ENCODE peak calls at places on chromosomes 1 and 21, in six cellular contexts. One of them, this sample, is unnamed.

GRCh38 chr1:25067852-25068251 is 137.8 kb upstream of the RUNX3 start:
- DNase-seq in fibroblast of the aortic adventitia: no peak
- DNase-seq in GM12891: no peak
- DNase-seq in heart right ventricle: no peak
- DNase-seq in fibroblast of gingiva: no peak
- DNase-seq in CD8-positive, alpha-beta memory T cell: no peak
- DNase-seq in this sample: no peak

GRCh38 chr1:228810855-228811654 is 75.8 kb downstream of the RHOU start:
- DNase-seq in fibroblast of the aortic adventitia: no peak
- DNase-seq in GM12891: no peak
- DNase-seq in heart right ventricle: no peak
- DNase-seq in fibroblast of gingiva: no peak
- DNase-seq in CD8-positive, alpha-beta memory T cell: no peak
- DNase-seq in this sample: no peak

GRCh38 chr1:152043870-152044269 is 7.1 kb upstream of the S100A11 start:
- DNase-seq in fibroblast of the aortic adventitia: no peak
- DNase-seq in GM12891: no peak
- DNase-seq in heart right ventricle: no peak
- DNase-seq in fibroblast of gingiva: no peak
- DNase-seq in CD8-positive, alpha-beta memory T cell: no peak
- DNase-seq in this sample: no peak

GRCh38 chr1:66809736-66810326 is 8.8 kb upstream of the INSL5 start:
- DNase-seq in fibroblast of the aortic adventitia: peak; percentile 8
- DNase-seq in GM12891: no peak
- DNase-seq in heart right ventricle: no peak
- DNase-seq in fibroblast of gingiva: peak; percentile 48
- DNase-seq in CD8-positive, alpha-beta memory T cell: no peak
- DNase-seq in this sample: no peak

GRCh38 chr21:45700461-45700860 is 56.9 kb downstream of the PCBP3 start:
- DNase-seq in fibroblast of the aortic adventitia: no peak
- DNase-seq in GM12891: no peak
- DNase-seq in heart right ventricle: no peak
- DNase-seq in fibroblast of gingiva: no peak
- DNase-seq in CD8-positive, alpha-beta memory T cell: no peak
- DNase-seq in this sample: no peak

GRCh38 chr1:102640312-102640711 is 468.0 kb downstream of the COL11A1 start:
- DNase-seq in fibroblast of the aortic adventitia: no peak
- DNase-seq in GM12891: no peak
- DNase-seq in heart right ventricle: no peak
- DNase-seq in fibroblast of gingiva: no peak
- DNase-seq in CD8-positive, alpha-beta memory T cell: no peak
- DNase-seq in this sample: no peak

GRCh38 chr1:92168657-92169056 is 49.1 kb upstream of the C1orf146 start:
- DNase-seq in fibroblast of the aortic adventitia: no peak
- DNase-seq in GM12891: no peak
- DNase-seq in heart right ventricle: no peak
- DNase-seq in fibroblast of gingiva: no peak
- DNase-seq in CD8-positive, alpha-beta memory T cell: no peak
- DNase-seq in this sample: no peak

GRCh38 chr1:94056996-94057395 is 64.0 kb downstream of the ABCA4 start:
- DNase-seq in fibroblast of the aortic adventitia: no peak
- DNase-seq in GM12891: no peak
- DNase-seq in heart right ventricle: no peak
- DNase-seq in fibroblast of gingiva: no peak
- DNase-seq in CD8-positive, alpha-beta memory T cell: no peak
- DNase-seq in this sample: no peak

GRCh38 chr1:56550132-56550531 is 29.2 kb downstream of the PLPP3 start:
- DNase-seq in fibroblast of the aortic adventitia: no peak
- DNase-seq in GM12891: no peak
- DNase-seq in heart right ventricle: no peak
- DNase-seq in fibroblast of gingiva: no peak
- DNase-seq in CD8-positive, alpha-beta memory T cell: no peak
- DNase-seq in this sample: no peak

GRCh38 chr1:211920602-211921226 is 90.2 kb upstream of the LPGAT1 start:
- DNase-seq in fibroblast of the aortic adventitia: peak; percentile 72
- DNase-seq in GM12891: no peak
- DNase-seq in heart right ventricle: no peak
- DNase-seq in fibroblast of gingiva: peak; percentile 53
- DNase-seq in CD8-positive, alpha-beta memory T cell: no peak
- DNase-seq in this sample: no peak

GRCh38 chr21:46221664-46222435 is 6.7 kb downstream of the LSS start:
- DNase-seq in fibroblast of the aortic adventitia: no peak
- DNase-seq in GM12891: no peak
- DNase-seq in heart right ventricle: peak; percentile 38
- DNase-seq in fibroblast of gingiva: no peak
- DNase-seq in CD8-positive, alpha-beta memory T cell: no peak
- DNase-seq in this sample: no peak

GRCh38 chr1:97091679-97092078 is 370.1 kb downstream of the PTBP2 start:
- DNase-seq in fibroblast of the aortic adventitia: peak; percentile 14
- DNase-seq in GM12891: no peak
- DNase-seq in heart right ventricle: no peak
- DNase-seq in fibroblast of gingiva: no peak
- DNase-seq in CD8-positive, alpha-beta memory T cell: no peak
- DNase-seq in this sample: no peak

GRCh38 chr1:205735218-205735617 is 14.8 kb downstream of the NUCKS1 start:
- DNase-seq in fibroblast of the aortic adventitia: no peak
- DNase-seq in GM12891: no peak
- DNase-seq in heart right ventricle: no peak
- DNase-seq in fibroblast of gingiva: no peak
- DNase-seq in CD8-positive, alpha-beta memory T cell: no peak
- DNase-seq in this sample: no peak

GRCh38 chr1:182608850-182609610 is 4.8 kb upstream of the RGS16 start:
- DNase-seq in fibroblast of the aortic adventitia: peak; percentile 39
- DNase-seq in GM12891: no peak
- DNase-seq in heart right ventricle: peak; percentile 36
- DNase-seq in fibroblast of gingiva: peak; percentile 40
- DNase-seq in CD8-positive, alpha-beta memory T cell: no peak
- DNase-seq in this sample: no peak

GRCh38 chr21:32367158-32367557 is 25.7 kb downstream of the URB1 start:
- DNase-seq in fibroblast of the aortic adventitia: no peak
- DNase-seq in GM12891: no peak
- DNase-seq in heart right ventricle: no peak
- DNase-seq in fibroblast of gingiva: peak; percentile 43
- DNase-seq in CD8-positive, alpha-beta memory T cell: no peak
- DNase-seq in this sample: no peak

GRCh38 chr1:200096774-200097173 is 69.3 kb downstream of the NR5A2 start:
- DNase-seq in fibroblast of the aortic adventitia: no peak
- DNase-seq in GM12891: no peak
- DNase-seq in heart right ventricle: no peak
- DNase-seq in fibroblast of gingiva: no peak
- DNase-seq in CD8-positive, alpha-beta memory T cell: no peak
- DNase-seq in this sample: no peak

GRCh38 chr21:27083144-27083543 is 116.3 kb upstream of the ADAMTS5 start:
- DNase-seq in fibroblast of the aortic adventitia: no peak
- DNase-seq in GM12891: no peak
- DNase-seq in heart right ventricle: no peak
- DNase-seq in fibroblast of gingiva: no peak
- DNase-seq in CD8-positive, alpha-beta memory T cell: no peak
- DNase-seq in this sample: no peak

GRCh38 chr21:36347962-36348328 is 27.9 kb downstream of the MORC3 start:
- DNase-seq in fibroblast of the aortic adventitia: peak; percentile 38
- DNase-seq in GM12891: no peak
- DNase-seq in heart right ventricle: no peak
- DNase-seq in fibroblast of gingiva: no peak
- DNase-seq in CD8-positive, alpha-beta memory T cell: no peak
- DNase-seq in this sample: no peak

GRCh38 chr1:212456166-212456528 is 23.4 kb downstream of the NENF start:
- DNase-seq in fibroblast of the aortic adventitia: no peak
- DNase-seq in GM12891: no peak
- DNase-seq in heart right ventricle: peak; percentile 29
- DNase-seq in fibroblast of gingiva: no peak
- DNase-seq in CD8-positive, alpha-beta memory T cell: no peak
- DNase-seq in this sample: no peak

GRCh38 chr1:116537439-116537838 is 33.4 kb downstream of the CD58 start:
- DNase-seq in fibroblast of the aortic adventitia: no peak
- DNase-seq in GM12891: no peak
- DNase-seq in heart right ventricle: no peak
- DNase-seq in fibroblast of gingiva: peak; percentile 67
- DNase-seq in CD8-positive, alpha-beta memory T cell: no peak
- DNase-seq in this sample: no peak

GRCh38 chr1:18937539-18937938 is 18.9 kb downstream of the IFFO2 start:
- DNase-seq in fibroblast of the aortic adventitia: no peak
- DNase-seq in GM12891: no peak
- DNase-seq in heart right ventricle: no peak
- DNase-seq in fibroblast of gingiva: no peak
- DNase-seq in CD8-positive, alpha-beta memory T cell: no peak
- DNase-seq in this sample: no peak

GRCh38 chr1:24481098-24481497 is 21.5 kb upstream of the RCAN3 start:
- DNase-seq in fibroblast of the aortic adventitia: no peak
- DNase-seq in GM12891: peak; percentile 48
- DNase-seq in heart right ventricle: peak; percentile 5
- DNase-seq in fibroblast of gingiva: no peak
- DNase-seq in CD8-positive, alpha-beta memory T cell: peak; percentile 77
- DNase-seq in this sample: no peak

GRCh38 chr1:231919900-231920299 is 293.3 kb downstream of the DISC1 start:
- DNase-seq in fibroblast of the aortic adventitia: no peak
- DNase-seq in GM12891: no peak
- DNase-seq in heart right ventricle: peak; percentile 55
- DNase-seq in fibroblast of gingiva: no peak
- DNase-seq in CD8-positive, alpha-beta memory T cell: peak; percentile 58
- DNase-seq in this sample: no peak

GRCh38 chr21:35737899-35738341 is 322.4 kb downstream of the SETD4 start:
- DNase-seq in fibroblast of the aortic adventitia: peak; percentile 80
- DNase-seq in GM12891: no peak
- DNase-seq in heart right ventricle: peak; percentile 17
- DNase-seq in fibroblast of gingiva: peak; percentile 85
- DNase-seq in CD8-positive, alpha-beta memory T cell: no peak
- DNase-seq in this sample: no peak

GRCh38 chr1:68827261-68827660 is 330.4 kb upstream of the DEPDC1 start:
- DNase-seq in fibroblast of the aortic adventitia: no peak
- DNase-seq in GM12891: no peak
- DNase-seq in heart right ventricle: no peak
- DNase-seq in fibroblast of gingiva: no peak
- DNase-seq in CD8-positive, alpha-beta memory T cell: no peak
- DNase-seq in this sample: no peak

GRCh38 chr1:234600418-234601216 is 9.4 kb downstream of the IRF2BP2 start:
- DNase-seq in fibroblast of the aortic adventitia: peak; percentile 71
- DNase-seq in GM12891: no peak
- DNase-seq in heart right ventricle: peak; percentile 51
- DNase-seq in fibroblast of gingiva: no peak
- DNase-seq in CD8-positive, alpha-beta memory T cell: peak; percentile 71
- DNase-seq in this sample: peak; percentile 56

GRCh38 chr1:42319128-42319851 is 15.7 kb downstream of the FOXJ3 start:
- DNase-seq in fibroblast of the aortic adventitia: peak; percentile 57
- DNase-seq in GM12891: no peak
- DNase-seq in heart right ventricle: no peak
- DNase-seq in fibroblast of gingiva: peak; percentile 56
- DNase-seq in CD8-positive, alpha-beta memory T cell: peak; percentile 27
- DNase-seq in this sample: no peak

This sample was measured in Karpas-422.